ENCODE peak calls at places on chromosomes 13 and 19, in six cellular contexts. One of them, this sample, is unnamed.

GRCh38 chr13:33353210-33353609 is 67.7 kb upstream of the STARD13 start:
- DNase-seq in HCT116: no peak
- DNase-seq in PC-9: no peak
- DNase-seq in GM23338: no peak
- DNase-seq in OCI-LY7: peak; percentile 15
- DNase-seq in hepatocyte: no peak
- DNase-seq in this sample: no peak

GRCh38 chr13:35475960-35476943 is at the start of gene MAB21L1:
- DNase-seq in HCT116: no peak
- DNase-seq in PC-9: no peak
- DNase-seq in GM23338: peak; percentile 49
- DNase-seq in OCI-LY7: no peak
- DNase-seq in hepatocyte: peak; percentile 73
- DNase-seq in this sample: no peak

GRCh38 chr19:48319647-48320537 is 5.5 kb upstream of the EMP3 start:
- DNase-seq in HCT116: peak; percentile 66
- DNase-seq in PC-9: peak; percentile 57
- DNase-seq in GM23338: peak; percentile 95
- DNase-seq in OCI-LY7: peak; percentile 74
- DNase-seq in hepatocyte: peak; percentile 86
- DNase-seq in this sample: peak; percentile 78

GRCh38 chr19:17469371-17470203 is 737 bp upstream of the SLC27A1 start:
- DNase-seq in HCT116: peak; percentile 96
- DNase-seq in PC-9: peak; percentile 89
- DNase-seq in GM23338: peak; percentile 98
- DNase-seq in OCI-LY7: peak; percentile 92
- DNase-seq in hepatocyte: peak; percentile 96
- DNase-seq in this sample: peak; percentile 97

GRCh38 chr19:5591476-5591875 is 23.7 kb upstream of the TINCR start:
- DNase-seq in HCT116: no peak
- DNase-seq in PC-9: no peak
- DNase-seq in GM23338: no peak
- DNase-seq in OCI-LY7: no peak
- DNase-seq in hepatocyte: no peak
- DNase-seq in this sample: no peak

GRCh38 chr19:12202250-12202649 is 39.4 kb downstream of the ZNF136 start:
- DNase-seq in HCT116: no peak
- DNase-seq in PC-9: peak; percentile 51
- DNase-seq in GM23338: peak; percentile 81
- DNase-seq in OCI-LY7: peak; percentile 27
- DNase-seq in hepatocyte: no peak
- DNase-seq in this sample: no peak

GRCh38 chr13:30978981-30979956 is 46.8 kb downstream of the TEX26 start:
- DNase-seq in HCT116: peak; percentile 38
- DNase-seq in PC-9: no peak
- DNase-seq in GM23338: peak; percentile 95
- DNase-seq in OCI-LY7: peak; percentile 60
- DNase-seq in hepatocyte: peak; percentile 30
- DNase-seq in this sample: peak; percentile 42

GRCh38 chr13:37648604-37649003 is 50.0 kb upstream of the POSTN start:
- DNase-seq in HCT116: no peak
- DNase-seq in PC-9: no peak
- DNase-seq in GM23338: no peak
- DNase-seq in OCI-LY7: no peak
- DNase-seq in hepatocyte: no peak
- DNase-seq in this sample: peak; percentile 79

GRCh38 chr13:102440259-102440936 is 38.5 kb upstream of the FGF14 start:
- DNase-seq in HCT116: no peak
- DNase-seq in PC-9: no peak
- DNase-seq in GM23338: no peak
- DNase-seq in OCI-LY7: peak; percentile 51
- DNase-seq in hepatocyte: no peak
- DNase-seq in this sample: no peak

GRCh38 chr13:68697551-68697950 is 1410.1 kb upstream of the ATXN8OS start:
- DNase-seq in HCT116: no peak
- DNase-seq in PC-9: no peak
- DNase-seq in GM23338: no peak
- DNase-seq in OCI-LY7: no peak
- DNase-seq in hepatocyte: peak; percentile 10
- DNase-seq in this sample: no peak

GRCh38 chr13:41652735-41653361 is 195.5 kb downstream of the RGCC start:
- DNase-seq in HCT116: peak; percentile 23
- DNase-seq in PC-9: peak; percentile 41
- DNase-seq in GM23338: peak; percentile 52
- DNase-seq in OCI-LY7: peak; percentile 79
- DNase-seq in hepatocyte: peak; percentile 62
- DNase-seq in this sample: peak; percentile 60

GRCh38 chr19:49889687-49890348 is 6.9 kb downstream of the IL4I1 start:
- DNase-seq in HCT116: peak; percentile 53
- DNase-seq in PC-9: peak; percentile 34
- DNase-seq in GM23338: peak; percentile 94
- DNase-seq in OCI-LY7: peak; percentile 58
- DNase-seq in hepatocyte: peak; percentile 78
- DNase-seq in this sample: no peak

GRCh38 chr13:39159393-39159792 is 121.1 kb downstream of the NHLRC3 start:
- DNase-seq in HCT116: no peak
- DNase-seq in PC-9: no peak
- DNase-seq in GM23338: no peak
- DNase-seq in OCI-LY7: no peak
- DNase-seq in hepatocyte: no peak
- DNase-seq in this sample: no peak

GRCh38 chr13:23799945-23800344 is 89.3 kb downstream of the MIPEP start:
- DNase-seq in HCT116: no peak
- DNase-seq in PC-9: no peak
- DNase-seq in GM23338: no peak
- DNase-seq in OCI-LY7: no peak
- DNase-seq in hepatocyte: no peak
- DNase-seq in this sample: no peak

GRCh38 chr19:55376381-55376933 is at the start of gene TMEM190:
- DNase-seq in HCT116: no peak
- DNase-seq in PC-9: no peak
- DNase-seq in GM23338: peak; percentile 66
- DNase-seq in OCI-LY7: no peak
- DNase-seq in hepatocyte: no peak
- DNase-seq in this sample: no peak

GRCh38 chr19:40467007-40467565 is 285 bp downstream of the SPTBN4 start:
- DNase-seq in HCT116: no peak
- DNase-seq in PC-9: no peak
- DNase-seq in GM23338: peak; percentile 54
- DNase-seq in OCI-LY7: no peak
- DNase-seq in hepatocyte: peak; percentile 44
- DNase-seq in this sample: no peak

GRCh38 chr13:49774376-49775005 is 18.0 kb downstream of the KPNA3 start:
- DNase-seq in HCT116: no peak
- DNase-seq in PC-9: no peak
- DNase-seq in GM23338: no peak
- DNase-seq in OCI-LY7: no peak
- DNase-seq in hepatocyte: no peak
- DNase-seq in this sample: no peak

GRCh38 chr13:77002590-77003190 is 10.8 kb downstream of the CLN5 start:
- DNase-seq in HCT116: peak; percentile 12
- DNase-seq in PC-9: no peak
- DNase-seq in GM23338: peak; percentile 71
- DNase-seq in OCI-LY7: peak; percentile 30
- DNase-seq in hepatocyte: peak; percentile 44
- DNase-seq in this sample: peak; percentile 53

GRCh38 chr13:103839460-103839859 is 773.2 kb upstream of the SLC10A2 start:
- DNase-seq in HCT116: no peak
- DNase-seq in PC-9: no peak
- DNase-seq in GM23338: no peak
- DNase-seq in OCI-LY7: no peak
- DNase-seq in hepatocyte: no peak
- DNase-seq in this sample: no peak

GRCh38 chr13:79486433-79487188 is 5.7 kb downstream of the NDFIP2 start:
- DNase-seq in HCT116: no peak
- DNase-seq in PC-9: no peak
- DNase-seq in GM23338: no peak
- DNase-seq in OCI-LY7: no peak
- DNase-seq in hepatocyte: no peak
- DNase-seq in this sample: no peak
- H3K4me1 ChIP-seq in HCT116: peaks cover 6% of the 10 kb centered on the region
- H3K4me1 ChIP-seq in PC-9: peaks cover 57% of the 10 kb centered on the region
- H3K4me1 ChIP-seq in GM23338: peaks cover 33% of the 10 kb centered on the region
- H3K4me1 ChIP-seq in OCI-LY7: peaks cover 2% of the 10 kb centered on the region
- H3K4me1 ChIP-seq in hepatocyte: peaks cover 45% of the 10 kb centered on the region
- H3K4me1 ChIP-seq in this sample: peaks cover 49% of the 10 kb centered on the region

GRCh38 chr19:42185281-42185680 is 32.2 kb downstream of the DEDD2 start:
- DNase-seq in HCT116: no peak
- DNase-seq in PC-9: no peak
- DNase-seq in GM23338: no peak
- DNase-seq in OCI-LY7: peak; percentile 70
- DNase-seq in hepatocyte: no peak
- DNase-seq in this sample: no peak
- TF ChIP-seq CTCF in HCT116: no peak
- TF ChIP-seq CTCF in PC-9: no peak
- TF ChIP-seq CTCF in GM23338: no peak
- TF ChIP-seq CTCF in OCI-LY7: no peak
- TF ChIP-seq CTCF in hepatocyte: no peak
- TF ChIP-seq CTCF in this sample: no peak

GRCh38 chr13:70795484-70795883 is 687.2 kb upstream of the KLHL1 start:
- DNase-seq in HCT116: no peak
- DNase-seq in PC-9: no peak
- DNase-seq in GM23338: no peak
- DNase-seq in OCI-LY7: no peak
- DNase-seq in hepatocyte: no peak
- DNase-seq in this sample: peak; percentile 5

GRCh38 chr13:70798385-70798784 is 690.1 kb upstream of the KLHL1 start:
- DNase-seq in HCT116: no peak
- DNase-seq in PC-9: no peak
- DNase-seq in GM23338: no peak
- DNase-seq in OCI-LY7: no peak
- DNase-seq in hepatocyte: no peak
- DNase-seq in this sample: no peak
- H3K9me2 ChIP-seq in HCT116: no peaks in the 10 kb centered on the region
- H3K9me2 ChIP-seq in PC-9: no peaks in the 10 kb centered on the region
- H3K9me2 ChIP-seq in GM23338: no peaks in the 10 kb centered on the region
- H3K9me2 ChIP-seq in OCI-LY7: no peaks in the 10 kb centered on the region
- H3K9me2 ChIP-seq in hepatocyte: no peaks in the 10 kb centered on the region
- H3K9me2 ChIP-seq in this sample: no peaks in the 10 kb centered on the region

DNA sequence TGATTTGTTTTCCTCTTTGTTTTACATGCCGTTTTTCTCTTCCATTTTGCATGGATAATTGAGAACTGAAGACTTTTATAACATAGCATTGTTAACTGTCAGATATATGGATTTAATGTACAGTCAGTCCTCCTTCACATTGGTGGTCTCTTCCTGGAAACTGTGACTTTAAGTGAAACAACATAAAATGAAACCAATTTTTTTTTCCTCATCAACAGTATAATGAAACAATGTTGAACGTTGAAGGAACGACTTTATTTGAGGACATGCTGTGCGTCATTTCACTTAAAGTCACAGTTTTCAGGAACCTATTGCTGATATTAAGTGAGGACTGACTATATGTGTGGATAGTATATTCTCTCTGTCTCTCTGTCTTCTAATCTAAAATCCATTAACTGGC is 54.7 kb downstream of the COG3 start:
- DNase-seq in HCT116: no peak
- DNase-seq in PC-9: no peak
- DNase-seq in GM23338: no peak
- DNase-seq in OCI-LY7: no peak
- DNase-seq in hepatocyte: no peak
- DNase-seq in this sample: no peak
- H3K4me1 ChIP-seq in HCT116: no peaks in the 10 kb centered on the region
- H3K4me1 ChIP-seq in PC-9: peaks cover 7% of the 10 kb centered on the region
- H3K4me1 ChIP-seq in GM23338: peaks cover 5% of the 10 kb centered on the region
- H3K4me1 ChIP-seq in OCI-LY7: no peaks in the 10 kb centered on the region
- H3K4me1 ChIP-seq in hepatocyte: peaks cover 10% of the 10 kb centered on the region
- H3K4me1 ChIP-seq in this sample: peaks cover 46% of the 10 kb centered on the region

DNA sequence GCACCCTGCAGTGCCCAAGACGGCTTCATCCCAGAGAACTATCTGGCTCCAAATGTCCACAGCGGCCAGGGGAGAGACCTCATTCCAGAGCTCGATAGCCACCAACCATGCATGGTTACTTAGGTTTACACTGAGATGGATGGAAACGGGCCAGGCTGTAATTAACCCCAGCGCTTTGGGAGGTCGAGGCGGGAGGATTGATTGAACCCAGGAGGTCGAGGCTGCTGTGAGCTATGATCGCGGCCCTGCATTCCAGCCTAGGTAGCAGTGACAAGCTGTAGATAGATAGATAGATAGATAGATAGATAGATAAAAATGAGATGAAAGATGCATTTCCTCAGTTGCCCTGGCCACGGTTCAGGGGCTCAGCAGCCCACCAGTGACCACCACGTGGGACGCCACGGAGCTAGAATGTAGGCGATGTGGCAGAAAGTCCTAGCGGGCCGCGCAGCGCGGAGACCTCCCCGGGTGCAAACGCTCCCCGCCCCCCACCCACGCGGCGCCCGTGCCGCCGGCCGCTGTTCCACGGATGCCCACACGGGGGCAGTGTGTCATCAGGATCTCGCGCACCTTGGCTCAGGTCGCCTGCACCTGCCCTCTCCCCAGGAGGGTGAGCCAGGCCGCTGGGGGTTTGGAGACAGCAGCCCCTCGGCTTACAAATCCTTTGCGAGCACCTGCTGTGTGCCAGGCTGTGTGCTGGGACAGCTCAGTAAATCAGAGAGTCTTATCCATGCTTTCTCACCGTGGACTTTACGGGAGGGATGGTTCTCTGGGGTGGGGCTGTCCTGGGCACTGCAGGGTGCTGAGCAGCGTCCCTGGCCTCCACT is 13.5 kb upstream of the TLE5 start:
- DNase-seq in HCT116: no peak
- DNase-seq in PC-9: no peak
- DNase-seq in GM23338: peak; percentile 75
- DNase-seq in OCI-LY7: peak; percentile 72
- DNase-seq in hepatocyte: peak; percentile 77
- DNase-seq in this sample: peak; percentile 57
- TF ChIP-seq CTCF in HCT116: peak; percentile 89
- TF ChIP-seq CTCF in PC-9: peak; percentile 87
- TF ChIP-seq CTCF in GM23338: peak; percentile 76
- TF ChIP-seq CTCF in OCI-LY7: peak; percentile 90
- TF ChIP-seq CTCF in hepatocyte: peak; percentile 96
- TF ChIP-seq CTCF in this sample: peak; percentile 80

GRCh38 chr19:35228177-35228930 is at the start of gene FAM187B:
- DNase-seq in HCT116: no peak
- DNase-seq in PC-9: no peak
- DNase-seq in GM23338: no peak
- DNase-seq in OCI-LY7: no peak
- DNase-seq in hepatocyte: no peak
- DNase-seq in this sample: no peak
- H3K9me2 ChIP-seq in HCT116: no peaks in the 10 kb centered on the region
- H3K9me2 ChIP-seq in PC-9: no peaks in the 10 kb centered on the region
- H3K9me2 ChIP-seq in GM23338: peaks cover 3% of the 10 kb centered on the region
- H3K9me2 ChIP-seq in OCI-LY7: no peaks in the 10 kb centered on the region
- H3K9me2 ChIP-seq in hepatocyte: no peaks in the 10 kb centered on the region
- H3K9me2 ChIP-seq in this sample: no peaks in the 10 kb centered on the region

DNA sequence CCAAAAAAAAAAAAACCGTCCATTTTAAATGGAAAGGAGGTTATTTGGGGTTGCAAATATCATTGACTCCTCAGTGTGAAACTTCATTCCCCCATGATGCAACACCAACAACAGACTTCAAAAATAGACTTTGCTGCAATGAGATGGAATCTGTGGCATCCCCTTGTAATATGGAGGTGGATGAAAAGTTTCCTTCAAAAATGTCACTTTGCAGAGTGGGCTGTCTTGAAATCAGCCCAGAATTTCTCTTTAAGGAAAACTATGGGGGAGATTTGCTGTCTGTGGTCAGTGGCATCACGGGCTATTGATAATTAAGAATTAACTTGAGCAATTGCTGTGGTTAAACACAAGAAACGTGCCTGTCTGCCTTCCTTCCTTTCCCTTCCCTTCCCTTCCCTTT is 1.5 kb downstream of the GPR18 start:
- DNase-seq in HCT116: no peak
- DNase-seq in PC-9: no peak
- DNase-seq in GM23338: no peak
- DNase-seq in OCI-LY7: peak; percentile 43
- DNase-seq in hepatocyte: no peak
- DNase-seq in this sample: no peak
- H3K4me1 ChIP-seq in HCT116: no peaks in the 10 kb centered on the region
- H3K4me1 ChIP-seq in PC-9: no peaks in the 10 kb centered on the region
- H3K4me1 ChIP-seq in GM23338: no peaks in the 10 kb centered on the region
- H3K4me1 ChIP-seq in OCI-LY7: peaks cover 48% of the 10 kb centered on the region
- H3K4me1 ChIP-seq in hepatocyte: no peaks in the 10 kb centered on the region
- H3K4me1 ChIP-seq in this sample: no peaks in the 10 kb centered on the region

This sample was measured in PC-3.